ENCODE peak calls at places on chromosomes 11 and 22, in ten cellular contexts. I is KBM-7; W is nephron progenitor cell; C is fibroblast of the aortic adventitia; T is activated CD4-positive, alpha-beta T cell treated with anti-CD3 and anti-CD28 coated beads, Interleukin-2, amount 10 ng/mL, durations not matched to agents 7 days and 5 days; F is BE2C; U is heart left ventricle; N is left ventricle myocardium inferior; Z is AG08395; R is astrocyte of the hippocampus. J is an unnamed sample.

GRCh38 chr11:92136792-92137191 is 87.8 kb upstream of the FAT3 start:
- DNase-seq in I (no peak), U (no peak), T (no peak), C (no peak), N (no peak), R (no peak), W (no peak), F (peak), Z (no peak), J (no peak)

GRCh38 chr22:33513388-33514336 is 406.6 kb downstream of the LARGE1 start:
- DNase-seq in F (no peak), N (no peak), C (peak), R (peak), T (no peak), I (no peak), W (no peak), U (no peak), Z (no peak), J (no peak)

GRCh38 chr11:6353367-6353987 is 33.2 kb upstream of the CAVIN3 start:
- DNase-seq in N (peak), F (peak), C (peak), U (peak), R (peak), W (peak), I (peak), Z (peak), T (peak), J (peak)

GRCh38 chr22:17954200-17954859 is 70.0 kb downstream of the MICAL3 start:
- DNase-seq in F (no peak), Z (no peak), N (no peak), R (no peak), U (no peak), I (no peak), W (no peak), T (no peak), C (no peak), J (no peak)

GRCh38 chr11:86438685-86439084 is 64.0 kb downstream of the CCDC81 start:
- DNase-seq in C (peak), F (no peak), R (no peak), I (no peak), W (no peak), Z (no peak), N (no peak), T (no peak), U (no peak), J (no peak)

GRCh38 chr22:46966846-46967245 is 204.4 kb downstream of the TBC1D22A start:
- DNase-seq in F (no peak), N (no peak), W (no peak), Z (no peak), C (no peak), R (no peak), T (no peak), I (no peak), U (no peak), J (no peak)

GRCh38 chr11:13745165-13745564 is 76.7 kb downstream of the FAR1 start:
- DNase-seq in U (no peak), W (no peak), N (no peak), R (peak), C (peak), Z (peak), T (no peak), F (no peak), I (peak), J (no peak)

GRCh38 chr11:821513-822371 is 3.0 kb downstream of the PNPLA2 start:
- DNase-seq in Z (no peak), U (no peak), N (no peak), W (no peak), I (no peak), T (no peak), R (no peak), F (no peak), C (no peak), J (no peak)

GRCh38 chr11:119460582-119460981 is 37.6 kb upstream of the THY1 start:
- DNase-seq in W (no peak), Z (peak), C (peak), R (peak), N (no peak), F (no peak), T (no peak), U (no peak), I (no peak), J (no peak)

GRCh38 chr11:123158609-123159008 is 36.4 kb downstream of the CLMP start:
- DNase-seq in Z (no peak), N (no peak), F (no peak), C (no peak), I (no peak), W (no peak), T (no peak), U (no peak), R (no peak), J (no peak)

GRCh38 chr22:34917239-34917638 is 148.7 kb upstream of the ISX start:
- DNase-seq in R (no peak), F (no peak), Z (peak), C (no peak), N (no peak), W (no peak), I (no peak), T (no peak), U (no peak), J (no peak)

GRCh38 chr22:21632237-21632895 is at the start of gene CCDC116:
- DNase-seq in R (no peak), W (peak), Z (no peak), T (peak), N (no peak), F (peak), U (no peak), C (no peak), I (peak), J (no peak)

GRCh38 chr22:37472418-37473006 is 13.7 kb downstream of the MFNG start:
- DNase-seq in Z (peak), U (no peak), I (peak), C (no peak), N (no peak), R (no peak), W (peak), T (peak), F (peak), J (no peak)

GRCh38 chr11:35138949-35139881 is at the start of gene CD44:
- DNase-seq in I (peak), R (peak), T (peak), F (peak), Z (peak), N (peak), C (peak), W (peak), U (peak), J (peak)

GRCh38 chr11:127044535-127044934 is 44.0 kb upstream of the KIRREL3 start:
- DNase-seq in Z (no peak), W (no peak), C (no peak), T (no peak), F (no peak), U (no peak), N (no peak), I (no peak), R (no peak), J (no peak)

GRCh38 chr22:30602049-30602448 is 4.9 kb upstream of the TCN2 start:
- DNase-seq in Z (no peak), I (peak), C (peak), T (peak), R (peak), F (no peak), U (no peak), W (no peak), N (no peak), J (no peak)

J was measured in activated B cell treated with CpG ODN at 0.5 μM for 24 hours.